ENCODE peak calls at places on chromosomes 4 and X, in nine cellular contexts. One of them, this sample, is unnamed. For H3K4me1, the result is how much of the 10 kb centered on the place peaks cover.

GRCh38 chr4:163590609-163591264 is 96.2 kb downstream of the TMA16 start:
- DNase-seq in breast epithelium: no peak
- DNase-seq in mucosa of descending colon: no peak
- DNase-seq in ovary: no peak
- DNase-seq in tibial nerve: no peak
- DNase-seq in lower lobe of right lung: no peak
- DNase-seq in endothelial cell of umbilical vein: no peak
- DNase-seq in HepG2: no peak
- DNase-seq in small intestine: peak
- DNase-seq in this sample: no peak

GRCh38 chr4:142353149-142353738 is 492.9 kb downstream of the INPP4B start:
- DNase-seq in breast epithelium: no peak
- DNase-seq in mucosa of descending colon: no peak
- DNase-seq in ovary: no peak
- DNase-seq in tibial nerve: no peak
- DNase-seq in lower lobe of right lung: no peak
- DNase-seq in endothelial cell of umbilical vein: peak
- DNase-seq in HepG2: peak
- DNase-seq in small intestine: peak
- DNase-seq in this sample: no peak

GRCh38 chr4:807792-808191 is 18.1 kb downstream of the CPLX1 start:
- DNase-seq in breast epithelium: no peak
- DNase-seq in mucosa of descending colon: peak
- DNase-seq in ovary: no peak
- DNase-seq in tibial nerve: no peak
- DNase-seq in lower lobe of right lung: peak
- DNase-seq in endothelial cell of umbilical vein: no peak
- DNase-seq in HepG2: no peak
- DNase-seq in small intestine: peak
- DNase-seq in this sample: peak

GRCh38 chr4:128776794-128777216 is 32.7 kb upstream of the JADE1 start:
- DNase-seq in breast epithelium: no peak
- DNase-seq in mucosa of descending colon: peak
- DNase-seq in ovary: peak
- DNase-seq in tibial nerve: no peak
- DNase-seq in lower lobe of right lung: peak
- DNase-seq in endothelial cell of umbilical vein: peak
- DNase-seq in HepG2: no peak
- DNase-seq in small intestine: no peak
- DNase-seq in this sample: peak

GRCh38 chr4:112517067-112517588 is 1.1 kb upstream of the NEUROG2 start:
- DNase-seq in breast epithelium: no peak
- DNase-seq in mucosa of descending colon: no peak
- DNase-seq in ovary: no peak
- DNase-seq in tibial nerve: no peak
- DNase-seq in lower lobe of right lung: no peak
- DNase-seq in endothelial cell of umbilical vein: no peak
- DNase-seq in HepG2: no peak
- DNase-seq in small intestine: no peak
- DNase-seq in this sample: no peak

GRCh38 chrX:1400731-1401471 is 9.0 kb upstream of the SLC25A6 start:
- DNase-seq in breast epithelium: no peak
- DNase-seq in mucosa of descending colon: peak
- DNase-seq in ovary: no peak
- DNase-seq in tibial nerve: no peak
- DNase-seq in lower lobe of right lung: peak
- DNase-seq in endothelial cell of umbilical vein: no peak
- DNase-seq in HepG2: peak
- DNase-seq in small intestine: peak
- DNase-seq in this sample: no peak

GRCh38 chrX:152637649-152638442 is at the start of gene GABRQ:
- DNase-seq in breast epithelium: no peak
- DNase-seq in mucosa of descending colon: peak
- DNase-seq in ovary: no peak
- DNase-seq in tibial nerve: no peak
- DNase-seq in lower lobe of right lung: peak
- DNase-seq in endothelial cell of umbilical vein: peak
- DNase-seq in HepG2: no peak
- DNase-seq in small intestine: peak
- DNase-seq in this sample: no peak

GRCh38 chr4:66906314-66906713 is 639.0 kb downstream of the CENPC start:
- DNase-seq in breast epithelium: no peak
- DNase-seq in mucosa of descending colon: no peak
- DNase-seq in ovary: no peak
- DNase-seq in tibial nerve: no peak
- DNase-seq in lower lobe of right lung: no peak
- DNase-seq in endothelial cell of umbilical vein: no peak
- DNase-seq in HepG2: no peak
- DNase-seq in small intestine: no peak
- DNase-seq in this sample: no peak

GRCh38 chrX:115957862-115958490 is 212.6 kb upstream of the AGTR2 start:
- DNase-seq in breast epithelium: no peak
- DNase-seq in mucosa of descending colon: no peak
- DNase-seq in ovary: no peak
- DNase-seq in tibial nerve: no peak
- DNase-seq in lower lobe of right lung: no peak
- DNase-seq in endothelial cell of umbilical vein: no peak
- DNase-seq in HepG2: peak
- DNase-seq in small intestine: no peak
- DNase-seq in this sample: no peak

GRCh38 chrX:78199851-78200250 is 60.4 kb upstream of the TAF9B start:
- DNase-seq in breast epithelium: no peak
- DNase-seq in mucosa of descending colon: no peak
- DNase-seq in ovary: no peak
- DNase-seq in tibial nerve: no peak
- DNase-seq in lower lobe of right lung: no peak
- DNase-seq in endothelial cell of umbilical vein: peak
- DNase-seq in HepG2: peak
- DNase-seq in small intestine: peak
- DNase-seq in this sample: no peak

GRCh38 chr4:143343276-143343831 is 6.7 kb downstream of the GAB1 start:
- DNase-seq in breast epithelium: no peak
- DNase-seq in mucosa of descending colon: no peak
- DNase-seq in ovary: no peak
- DNase-seq in tibial nerve: no peak
- DNase-seq in lower lobe of right lung: no peak
- DNase-seq in endothelial cell of umbilical vein: no peak
- DNase-seq in HepG2: no peak
- DNase-seq in small intestine: no peak
- DNase-seq in this sample: no peak

GRCh38 chr4:184019667-184020665 is 114.9 kb downstream of the STOX2 start:
- DNase-seq in breast epithelium: no peak
- DNase-seq in mucosa of descending colon: no peak
- DNase-seq in ovary: no peak
- DNase-seq in tibial nerve: no peak
- DNase-seq in lower lobe of right lung: no peak
- DNase-seq in endothelial cell of umbilical vein: no peak
- DNase-seq in HepG2: no peak
- DNase-seq in small intestine: no peak
- DNase-seq in this sample: no peak

GRCh38 chrX:125436855-125437254 is 117.2 kb downstream of the TEX13C start:
- DNase-seq in breast epithelium: no peak
- DNase-seq in mucosa of descending colon: no peak
- DNase-seq in ovary: no peak
- DNase-seq in tibial nerve: no peak
- DNase-seq in lower lobe of right lung: no peak
- DNase-seq in endothelial cell of umbilical vein: no peak
- DNase-seq in HepG2: no peak
- DNase-seq in small intestine: no peak
- DNase-seq in this sample: no peak

GRCh38 chrX:70470850-70471289 is 26.2 kb downstream of the DLG3 start:
- DNase-seq in breast epithelium: no peak
- DNase-seq in mucosa of descending colon: no peak
- DNase-seq in ovary: no peak
- DNase-seq in tibial nerve: no peak
- DNase-seq in lower lobe of right lung: no peak
- DNase-seq in endothelial cell of umbilical vein: no peak
- DNase-seq in HepG2: no peak
- DNase-seq in small intestine: no peak
- DNase-seq in this sample: no peak

GRCh38 chr4:48138936-48139335 is 4.9 kb upstream of the TXK start:
- DNase-seq in breast epithelium: no peak
- DNase-seq in mucosa of descending colon: no peak
- DNase-seq in ovary: no peak
- DNase-seq in tibial nerve: no peak
- DNase-seq in lower lobe of right lung: no peak
- DNase-seq in endothelial cell of umbilical vein: no peak
- DNase-seq in HepG2: no peak
- DNase-seq in small intestine: peak
- DNase-seq in this sample: no peak

GRCh38 chr4:38003628-38004027 is 43.4 kb downstream of the PTTG2 start:
- DNase-seq in breast epithelium: no peak
- DNase-seq in mucosa of descending colon: no peak
- DNase-seq in ovary: no peak
- DNase-seq in tibial nerve: no peak
- DNase-seq in lower lobe of right lung: no peak
- DNase-seq in endothelial cell of umbilical vein: no peak
- DNase-seq in HepG2: no peak
- DNase-seq in small intestine: no peak
- DNase-seq in this sample: no peak

GRCh38 chr4:38001927-38002326 is 41.7 kb downstream of the PTTG2 start:
- DNase-seq in breast epithelium: no peak
- DNase-seq in mucosa of descending colon: no peak
- DNase-seq in ovary: no peak
- DNase-seq in tibial nerve: no peak
- DNase-seq in lower lobe of right lung: no peak
- DNase-seq in endothelial cell of umbilical vein: no peak
- DNase-seq in HepG2: no peak
- DNase-seq in small intestine: no peak
- DNase-seq in this sample: no peak

GRCh38 chr4:38003102-38003501 is 42.9 kb downstream of the PTTG2 start:
- DNase-seq in breast epithelium: no peak
- DNase-seq in mucosa of descending colon: no peak
- DNase-seq in ovary: no peak
- DNase-seq in tibial nerve: no peak
- DNase-seq in lower lobe of right lung: no peak
- DNase-seq in endothelial cell of umbilical vein: no peak
- DNase-seq in HepG2: no peak
- DNase-seq in small intestine: peak
- DNase-seq in this sample: no peak

GRCh38 chr4:38004062-38004461 is 43.9 kb downstream of the PTTG2 start:
- DNase-seq in breast epithelium: no peak
- DNase-seq in mucosa of descending colon: no peak
- DNase-seq in ovary: no peak
- DNase-seq in tibial nerve: no peak
- DNase-seq in lower lobe of right lung: no peak
- DNase-seq in endothelial cell of umbilical vein: no peak
- DNase-seq in HepG2: no peak
- DNase-seq in small intestine: no peak
- DNase-seq in this sample: no peak

GRCh38 chr4:38002451-38003071 is 42.4 kb downstream of the PTTG2 start:
- DNase-seq in breast epithelium: no peak
- DNase-seq in mucosa of descending colon: no peak
- DNase-seq in ovary: no peak
- DNase-seq in tibial nerve: no peak
- DNase-seq in lower lobe of right lung: no peak
- DNase-seq in endothelial cell of umbilical vein: peak
- DNase-seq in HepG2: no peak
- DNase-seq in small intestine: no peak
- DNase-seq in this sample: no peak
- H3K4me1 ChIP-seq in breast epithelium: under half
- H3K4me1 ChIP-seq in mucosa of descending colon: under half
- H3K4me1 ChIP-seq in ovary: under half
- H3K4me1 ChIP-seq in tibial nerve: under half
- H3K4me1 ChIP-seq in lower lobe of right lung: under half
- H3K4me1 ChIP-seq in endothelial cell of umbilical vein: under half
- H3K4me1 ChIP-seq in HepG2: under half
- H3K4me1 ChIP-seq in small intestine: under half
- H3K4me1 ChIP-seq in this sample: under half

GRCh38 chrX:153821066-153821465 is 9.3 kb downstream of the PDZD4 start:
- DNase-seq in breast epithelium: no peak
- DNase-seq in mucosa of descending colon: no peak
- DNase-seq in ovary: no peak
- DNase-seq in tibial nerve: no peak
- DNase-seq in lower lobe of right lung: no peak
- DNase-seq in endothelial cell of umbilical vein: no peak
- DNase-seq in HepG2: no peak
- DNase-seq in small intestine: no peak
- DNase-seq in this sample: no peak
- H3K4me1 ChIP-seq in breast epithelium: under half
- H3K4me1 ChIP-seq in mucosa of descending colon: under half
- H3K4me1 ChIP-seq in ovary: under half
- H3K4me1 ChIP-seq in tibial nerve: under half
- H3K4me1 ChIP-seq in lower lobe of right lung: under half
- H3K4me1 ChIP-seq in endothelial cell of umbilical vein: under half
- H3K4me1 ChIP-seq in HepG2: under half
- H3K4me1 ChIP-seq in small intestine: under half
- H3K4me1 ChIP-seq in this sample: under half

GRCh38 chr4:15853345-15853744 is 75.2 kb downstream of the CD38 start:
- DNase-seq in breast epithelium: no peak
- DNase-seq in mucosa of descending colon: no peak
- DNase-seq in ovary: no peak
- DNase-seq in tibial nerve: no peak
- DNase-seq in lower lobe of right lung: no peak
- DNase-seq in endothelial cell of umbilical vein: no peak
- DNase-seq in HepG2: no peak
- DNase-seq in small intestine: no peak
- DNase-seq in this sample: no peak

GRCh38 chr4:15848191-15848842 is 70.2 kb downstream of the CD38 start:
- DNase-seq in breast epithelium: no peak
- DNase-seq in mucosa of descending colon: no peak
- DNase-seq in ovary: no peak
- DNase-seq in tibial nerve: no peak
- DNase-seq in lower lobe of right lung: no peak
- DNase-seq in endothelial cell of umbilical vein: no peak
- DNase-seq in HepG2: no peak
- DNase-seq in small intestine: no peak
- DNase-seq in this sample: no peak

GRCh38 chr4:15852524-15852923 is 74.4 kb downstream of the CD38 start:
- DNase-seq in breast epithelium: no peak
- DNase-seq in mucosa of descending colon: no peak
- DNase-seq in ovary: no peak
- DNase-seq in tibial nerve: no peak
- DNase-seq in lower lobe of right lung: no peak
- DNase-seq in endothelial cell of umbilical vein: no peak
- DNase-seq in HepG2: no peak
- DNase-seq in small intestine: no peak
- DNase-seq in this sample: no peak

GRCh38 chr4:15851969-15852368 is 73.8 kb downstream of the CD38 start:
- DNase-seq in breast epithelium: no peak
- DNase-seq in mucosa of descending colon: no peak
- DNase-seq in ovary: no peak
- DNase-seq in tibial nerve: no peak
- DNase-seq in lower lobe of right lung: no peak
- DNase-seq in endothelial cell of umbilical vein: no peak
- DNase-seq in HepG2: no peak
- DNase-seq in small intestine: no peak
- DNase-seq in this sample: no peak

GRCh38 chr4:15847746-15848145 is 69.6 kb downstream of the CD38 start:
- DNase-seq in breast epithelium: no peak
- DNase-seq in mucosa of descending colon: no peak
- DNase-seq in ovary: no peak
- DNase-seq in tibial nerve: no peak
- DNase-seq in lower lobe of right lung: no peak
- DNase-seq in endothelial cell of umbilical vein: no peak
- DNase-seq in HepG2: no peak
- DNase-seq in small intestine: no peak
- DNase-seq in this sample: no peak
- H3K4me1 ChIP-seq in breast epithelium: under half
- H3K4me1 ChIP-seq in mucosa of descending colon: under half
- H3K4me1 ChIP-seq in ovary: under half
- H3K4me1 ChIP-seq in tibial nerve: under half
- H3K4me1 ChIP-seq in lower lobe of right lung: under half
- H3K4me1 ChIP-seq in endothelial cell of umbilical vein: under half
- H3K4me1 ChIP-seq in HepG2: under half
- H3K4me1 ChIP-seq in small intestine: under half
- H3K4me1 ChIP-seq in this sample: under half

GRCh38 chr4:145828802-145829485 is 109.7 kb downstream of the ZNF827 start:
- DNase-seq in breast epithelium: no peak
- DNase-seq in mucosa of descending colon: no peak
- DNase-seq in ovary: no peak
- DNase-seq in tibial nerve: no peak
- DNase-seq in lower lobe of right lung: no peak
- DNase-seq in endothelial cell of umbilical vein: no peak
- DNase-seq in HepG2: no peak
- DNase-seq in small intestine: peak
- DNase-seq in this sample: no peak
- H3K4me1 ChIP-seq in breast epithelium: under half
- H3K4me1 ChIP-seq in mucosa of descending colon: under half
- H3K4me1 ChIP-seq in ovary: under half
- H3K4me1 ChIP-seq in tibial nerve: under half
- H3K4me1 ChIP-seq in lower lobe of right lung: under half
- H3K4me1 ChIP-seq in endothelial cell of umbilical vein: under half
- H3K4me1 ChIP-seq in HepG2: under half
- H3K4me1 ChIP-seq in small intestine: under half
- H3K4me1 ChIP-seq in this sample: under half